ENCODE peak calls at places on chromosome 9, in five cellular contexts. S is ovary, B is glomerular endothelial cell, A is NCI-H146, K is NCI-H2029 treated with DMSO at 0.1 percent for 48 hours. H is an unnamed sample.

GRCh38 chr9:131530546-131530929 is 525 bp downstream of the UCK1 start:
- DNase-seq in S (peak; percentile 55), B (no peak), A (peak; percentile 39), K (no peak), H (no peak)

GRCh38 chr9:87122947-87123685 is 175.8 kb upstream of the GAS1 start:
- DNase-seq in S (no peak), B (no peak), A (no peak), K (no peak), H (no peak)

GRCh38 chr9:111937781-111938426 is 41.3 kb downstream of the UGCG start:
- DNase-seq in S (no peak), B (no peak), A (no peak), K (no peak), H (no peak)

GRCh38 chr9:23821400-23822181 is 4.4 kb downstream of the ELAVL2 start:
- DNase-seq in S (peak; percentile 26), B (no peak), A (peak; percentile 43), K (no peak), H (no peak)

GRCh38 chr9:16206560-16206959 is 653.7 kb downstream of the CCDC171 start:
- DNase-seq in S (no peak), B (no peak), A (no peak), K (no peak), H (no peak)

GRCh38 chr9:105957830-105958229 is 263.5 kb downstream of the TMEM38B start:
- DNase-seq in S (no peak), B (no peak), A (no peak), K (no peak), H (no peak)

GRCh38 chr9:116479145-116479544 is 208.0 kb upstream of the TRIM32 start:
- DNase-seq in S (no peak), B (no peak), A (no peak), K (no peak), H (no peak)

GRCh38 chr9:89177021-89177400 is 1.6 kb downstream of the SHC3 start:
- DNase-seq in S (no peak), B (no peak), A (no peak), K (no peak), H (no peak)

GRCh38 chr9:37575511-37575914 is 667 bp downstream of the FBXO10 start:
- DNase-seq in S (no peak), B (no peak), A (no peak), K (no peak), H (no peak)

GRCh38 chr9:132991351-132992300 is 13.1 kb downstream of the GFI1B start:
- DNase-seq in S (no peak), B (no peak), A (no peak), K (no peak), H (no peak)

GRCh38 chr9:108551030-108551964 is 304.5 kb downstream of the ACTL7B start:
- DNase-seq in S (no peak), B (no peak), A (no peak), K (no peak), H (no peak)

GRCh38 chr9:37364751-37365360 is 57.6 kb upstream of the GRHPR start:
- DNase-seq in S (no peak), B (no peak), A (peak; percentile 23), K (no peak), H (no peak)

GRCh38 chr9:71663931-71664459 is 104.3 kb downstream of the CEMIP2 start:
- DNase-seq in S (no peak), B (no peak), A (no peak), K (no peak), H (no peak)